ENCODE peak calls at places on chromosomes 1 and 21, in eight cellular contexts. One of them, this sample, is unnamed.

GRCh38 chr1:192461684-192462083 is 113.9 kb upstream of the RGS1 start:
- ATAC-seq in left cardiac atrium: no peak
- ATAC-seq in DND-41: no peak
- ATAC-seq in Right ventricle myocardium superior: no peak
- ATAC-seq in activated CD4-positive, CD25-positive, alpha-beta regulatory T cell treated with anti-CD3 and anti-CD28 coated beads, Interleukin-2, amount 50 U/mL, for 24 hours: no peak
- ATAC-seq in CD8-positive, alpha-beta T cell: no peak
- ATAC-seq in CD4-positive, alpha-beta T cell: no peak
- ATAC-seq in foreskin keratinocyte: peak
- ATAC-seq in this sample: no peak

GRCh38 chr1:156001021-156001681 is 19.6 kb downstream of the SSR2 start:
- ATAC-seq in foreskin keratinocyte: no peak
- ATAC-seq in DND-41: no peak
- ATAC-seq in Right ventricle myocardium superior: no peak
- ATAC-seq in CD8-positive, alpha-beta T cell: no peak
- ATAC-seq in left cardiac atrium: no peak
- ATAC-seq in CD4-positive, alpha-beta T cell: no peak
- ATAC-seq in activated CD4-positive, CD25-positive, alpha-beta regulatory T cell treated with anti-CD3 and anti-CD28 coated beads, Interleukin-2, amount 50 U/mL, for 24 hours: no peak
- ATAC-seq in this sample: no peak

GRCh38 chr1:201916649-201917249 is 28.1 kb downstream of the SHISA4 start:
- ATAC-seq in foreskin keratinocyte: no peak
- ATAC-seq in Right ventricle myocardium superior: peak
- ATAC-seq in DND-41: no peak
- ATAC-seq in activated CD4-positive, CD25-positive, alpha-beta regulatory T cell treated with anti-CD3 and anti-CD28 coated beads, Interleukin-2, amount 50 U/mL, for 24 hours: no peak
- ATAC-seq in CD4-positive, alpha-beta T cell: no peak
- ATAC-seq in left cardiac atrium: peak
- ATAC-seq in CD8-positive, alpha-beta T cell: no peak
- ATAC-seq in this sample: peak

GRCh38 chr1:245197911-245198379 is 43.2 kb downstream of the KIF26B start:
- ATAC-seq in DND-41: peak
- ATAC-seq in CD4-positive, alpha-beta T cell: no peak
- ATAC-seq in foreskin keratinocyte: no peak
- ATAC-seq in activated CD4-positive, CD25-positive, alpha-beta regulatory T cell treated with anti-CD3 and anti-CD28 coated beads, Interleukin-2, amount 50 U/mL, for 24 hours: no peak
- ATAC-seq in CD8-positive, alpha-beta T cell: no peak
- ATAC-seq in left cardiac atrium: no peak
- ATAC-seq in Right ventricle myocardium superior: no peak
- ATAC-seq in this sample: no peak

GRCh38 chr21:16932314-16932713 is 580.5 kb upstream of the CXADR start:
- ATAC-seq in CD4-positive, alpha-beta T cell: no peak
- ATAC-seq in foreskin keratinocyte: no peak
- ATAC-seq in Right ventricle myocardium superior: no peak
- ATAC-seq in CD8-positive, alpha-beta T cell: no peak
- ATAC-seq in left cardiac atrium: no peak
- ATAC-seq in activated CD4-positive, CD25-positive, alpha-beta regulatory T cell treated with anti-CD3 and anti-CD28 coated beads, Interleukin-2, amount 50 U/mL, for 24 hours: no peak
- ATAC-seq in DND-41: no peak
- ATAC-seq in this sample: no peak

GRCh38 chr1:13619909-13620308 is 36.3 kb downstream of the PDPN start:
- ATAC-seq in Right ventricle myocardium superior: peak
- ATAC-seq in DND-41: no peak
- ATAC-seq in CD4-positive, alpha-beta T cell: no peak
- ATAC-seq in activated CD4-positive, CD25-positive, alpha-beta regulatory T cell treated with anti-CD3 and anti-CD28 coated beads, Interleukin-2, amount 50 U/mL, for 24 hours: no peak
- ATAC-seq in left cardiac atrium: peak
- ATAC-seq in CD8-positive, alpha-beta T cell: no peak
- ATAC-seq in foreskin keratinocyte: peak
- ATAC-seq in this sample: peak

GRCh38 chr1:43241352-43241953 is 28.3 kb upstream of the TMEM125 start:
- ATAC-seq in CD8-positive, alpha-beta T cell: no peak
- ATAC-seq in foreskin keratinocyte: peak
- ATAC-seq in DND-41: no peak
- ATAC-seq in CD4-positive, alpha-beta T cell: no peak
- ATAC-seq in Right ventricle myocardium superior: no peak
- ATAC-seq in left cardiac atrium: peak
- ATAC-seq in activated CD4-positive, CD25-positive, alpha-beta regulatory T cell treated with anti-CD3 and anti-CD28 coated beads, Interleukin-2, amount 50 U/mL, for 24 hours: no peak
- ATAC-seq in this sample: no peak

GRCh38 chr1:41859686-41860085 is 59.0 kb downstream of the HIVEP3 start:
- ATAC-seq in foreskin keratinocyte: no peak
- ATAC-seq in left cardiac atrium: no peak
- ATAC-seq in Right ventricle myocardium superior: no peak
- ATAC-seq in DND-41: no peak
- ATAC-seq in CD4-positive, alpha-beta T cell: no peak
- ATAC-seq in CD8-positive, alpha-beta T cell: no peak
- ATAC-seq in activated CD4-positive, CD25-positive, alpha-beta regulatory T cell treated with anti-CD3 and anti-CD28 coated beads, Interleukin-2, amount 50 U/mL, for 24 hours: no peak
- ATAC-seq in this sample: no peak

GRCh38 chr1:167095368-167095767 is 1.5 kb downstream of the STYXL2 start:
- ATAC-seq in left cardiac atrium: no peak
- ATAC-seq in CD4-positive, alpha-beta T cell: no peak
- ATAC-seq in DND-41: no peak
- ATAC-seq in activated CD4-positive, CD25-positive, alpha-beta regulatory T cell treated with anti-CD3 and anti-CD28 coated beads, Interleukin-2, amount 50 U/mL, for 24 hours: no peak
- ATAC-seq in Right ventricle myocardium superior: no peak
- ATAC-seq in CD8-positive, alpha-beta T cell: no peak
- ATAC-seq in foreskin keratinocyte: peak
- ATAC-seq in this sample: no peak

GRCh38 chr1:114122891-114123621 is 30.6 kb downstream of the SYT6 start:
- ATAC-seq in DND-41: no peak
- ATAC-seq in activated CD4-positive, CD25-positive, alpha-beta regulatory T cell treated with anti-CD3 and anti-CD28 coated beads, Interleukin-2, amount 50 U/mL, for 24 hours: no peak
- ATAC-seq in foreskin keratinocyte: peak
- ATAC-seq in Right ventricle myocardium superior: no peak
- ATAC-seq in left cardiac atrium: peak
- ATAC-seq in CD8-positive, alpha-beta T cell: no peak
- ATAC-seq in CD4-positive, alpha-beta T cell: no peak
- ATAC-seq in this sample: no peak

GRCh38 chr1:19825298-19825697 is 10.2 kb upstream of the RNF186 start:
- ATAC-seq in CD8-positive, alpha-beta T cell: no peak
- ATAC-seq in foreskin keratinocyte: no peak
- ATAC-seq in Right ventricle myocardium superior: no peak
- ATAC-seq in left cardiac atrium: no peak
- ATAC-seq in DND-41: no peak
- ATAC-seq in activated CD4-positive, CD25-positive, alpha-beta regulatory T cell treated with anti-CD3 and anti-CD28 coated beads, Interleukin-2, amount 50 U/mL, for 24 hours: no peak
- ATAC-seq in CD4-positive, alpha-beta T cell: no peak
- ATAC-seq in this sample: no peak

GRCh38 chr21:37534431-37534830 is 167.9 kb downstream of the DYRK1A start:
- ATAC-seq in left cardiac atrium: no peak
- ATAC-seq in foreskin keratinocyte: no peak
- ATAC-seq in CD8-positive, alpha-beta T cell: no peak
- ATAC-seq in Right ventricle myocardium superior: no peak
- ATAC-seq in DND-41: no peak
- ATAC-seq in CD4-positive, alpha-beta T cell: no peak
- ATAC-seq in activated CD4-positive, CD25-positive, alpha-beta regulatory T cell treated with anti-CD3 and anti-CD28 coated beads, Interleukin-2, amount 50 U/mL, for 24 hours: no peak
- ATAC-seq in this sample: no peak

GRCh38 chr1:234972411-234973191 is 156.0 kb downstream of the TOMM20 start:
- ATAC-seq in CD4-positive, alpha-beta T cell: peak
- ATAC-seq in Right ventricle myocardium superior: no peak
- ATAC-seq in activated CD4-positive, CD25-positive, alpha-beta regulatory T cell treated with anti-CD3 and anti-CD28 coated beads, Interleukin-2, amount 50 U/mL, for 24 hours: no peak
- ATAC-seq in CD8-positive, alpha-beta T cell: peak
- ATAC-seq in left cardiac atrium: no peak
- ATAC-seq in foreskin keratinocyte: no peak
- ATAC-seq in DND-41: no peak
- ATAC-seq in this sample: no peak

GRCh38 chr1:175803413-175803812 is 60.0 kb upstream of the TNR start:
- ATAC-seq in foreskin keratinocyte: no peak
- ATAC-seq in CD4-positive, alpha-beta T cell: no peak
- ATAC-seq in CD8-positive, alpha-beta T cell: no peak
- ATAC-seq in left cardiac atrium: no peak
- ATAC-seq in Right ventricle myocardium superior: no peak
- ATAC-seq in DND-41: no peak
- ATAC-seq in activated CD4-positive, CD25-positive, alpha-beta regulatory T cell treated with anti-CD3 and anti-CD28 coated beads, Interleukin-2, amount 50 U/mL, for 24 hours: no peak
- ATAC-seq in this sample: no peak

GRCh38 chr1:58971629-58972140 is 187.8 kb upstream of the JUN start:
- ATAC-seq in CD4-positive, alpha-beta T cell: no peak
- ATAC-seq in DND-41: no peak
- ATAC-seq in CD8-positive, alpha-beta T cell: no peak
- ATAC-seq in Right ventricle myocardium superior: peak
- ATAC-seq in left cardiac atrium: peak
- ATAC-seq in activated CD4-positive, CD25-positive, alpha-beta regulatory T cell treated with anti-CD3 and anti-CD28 coated beads, Interleukin-2, amount 50 U/mL, for 24 hours: no peak
- ATAC-seq in foreskin keratinocyte: no peak
- ATAC-seq in this sample: peak

GRCh38 chr1:7810395-7810794 is 26.3 kb downstream of the PER3 start:
- ATAC-seq in DND-41: no peak
- ATAC-seq in CD4-positive, alpha-beta T cell: no peak
- ATAC-seq in Right ventricle myocardium superior: no peak
- ATAC-seq in left cardiac atrium: no peak
- ATAC-seq in foreskin keratinocyte: peak
- ATAC-seq in activated CD4-positive, CD25-positive, alpha-beta regulatory T cell treated with anti-CD3 and anti-CD28 coated beads, Interleukin-2, amount 50 U/mL, for 24 hours: peak
- ATAC-seq in CD8-positive, alpha-beta T cell: no peak
- ATAC-seq in this sample: no peak

GRCh38 chr1:53625049-53625448 is 113.9 kb downstream of the GLIS1 start:
- ATAC-seq in activated CD4-positive, CD25-positive, alpha-beta regulatory T cell treated with anti-CD3 and anti-CD28 coated beads, Interleukin-2, amount 50 U/mL, for 24 hours: no peak
- ATAC-seq in CD8-positive, alpha-beta T cell: no peak
- ATAC-seq in DND-41: no peak
- ATAC-seq in foreskin keratinocyte: no peak
- ATAC-seq in Right ventricle myocardium superior: peak
- ATAC-seq in left cardiac atrium: peak
- ATAC-seq in CD4-positive, alpha-beta T cell: no peak
- ATAC-seq in this sample: peak

GRCh38 chr1:114458208-114458777 is 52.7 kb downstream of the TRIM33 start:
- ATAC-seq in activated CD4-positive, CD25-positive, alpha-beta regulatory T cell treated with anti-CD3 and anti-CD28 coated beads, Interleukin-2, amount 50 U/mL, for 24 hours: peak
- ATAC-seq in CD8-positive, alpha-beta T cell: no peak
- ATAC-seq in foreskin keratinocyte: no peak
- ATAC-seq in CD4-positive, alpha-beta T cell: no peak
- ATAC-seq in DND-41: no peak
- ATAC-seq in left cardiac atrium: peak
- ATAC-seq in Right ventricle myocardium superior: peak
- ATAC-seq in this sample: no peak

GRCh38 chr21:42463861-42464515 is 32.0 kb downstream of the RSPH1 start:
- ATAC-seq in CD4-positive, alpha-beta T cell: peak
- ATAC-seq in CD8-positive, alpha-beta T cell: peak
- ATAC-seq in foreskin keratinocyte: no peak
- ATAC-seq in Right ventricle myocardium superior: no peak
- ATAC-seq in activated CD4-positive, CD25-positive, alpha-beta regulatory T cell treated with anti-CD3 and anti-CD28 coated beads, Interleukin-2, amount 50 U/mL, for 24 hours: peak
- ATAC-seq in DND-41: no peak
- ATAC-seq in left cardiac atrium: peak
- ATAC-seq in this sample: peak

GRCh38 chr1:2256430-2257244 is 28.5 kb downstream of the SKI start:
- ATAC-seq in CD8-positive, alpha-beta T cell: peak
- ATAC-seq in DND-41: peak
- ATAC-seq in Right ventricle myocardium superior: no peak
- ATAC-seq in left cardiac atrium: no peak
- ATAC-seq in activated CD4-positive, CD25-positive, alpha-beta regulatory T cell treated with anti-CD3 and anti-CD28 coated beads, Interleukin-2, amount 50 U/mL, for 24 hours: no peak
- ATAC-seq in foreskin keratinocyte: no peak
- ATAC-seq in CD4-positive, alpha-beta T cell: peak
- ATAC-seq in this sample: no peak

GRCh38 chr21:25925064-25925463 is 190.3 kb downstream of the GABPA start:
- ATAC-seq in left cardiac atrium: peak
- ATAC-seq in activated CD4-positive, CD25-positive, alpha-beta regulatory T cell treated with anti-CD3 and anti-CD28 coated beads, Interleukin-2, amount 50 U/mL, for 24 hours: no peak
- ATAC-seq in CD8-positive, alpha-beta T cell: no peak
- ATAC-seq in DND-41: no peak
- ATAC-seq in Right ventricle myocardium superior: no peak
- ATAC-seq in CD4-positive, alpha-beta T cell: no peak
- ATAC-seq in foreskin keratinocyte: no peak
- ATAC-seq in this sample: no peak

GRCh38 chr1:205279986-205280385 is 41.6 kb downstream of the NUAK2 start:
- ATAC-seq in DND-41: no peak
- ATAC-seq in CD4-positive, alpha-beta T cell: no peak
- ATAC-seq in activated CD4-positive, CD25-positive, alpha-beta regulatory T cell treated with anti-CD3 and anti-CD28 coated beads, Interleukin-2, amount 50 U/mL, for 24 hours: no peak
- ATAC-seq in Right ventricle myocardium superior: no peak
- ATAC-seq in CD8-positive, alpha-beta T cell: peak
- ATAC-seq in foreskin keratinocyte: no peak
- ATAC-seq in left cardiac atrium: no peak
- ATAC-seq in this sample: no peak

GRCh38 chr1:94778808-94779207 is 41.3 kb upstream of the SLC44A3 start:
- ATAC-seq in foreskin keratinocyte: no peak
- ATAC-seq in DND-41: no peak
- ATAC-seq in CD8-positive, alpha-beta T cell: no peak
- ATAC-seq in activated CD4-positive, CD25-positive, alpha-beta regulatory T cell treated with anti-CD3 and anti-CD28 coated beads, Interleukin-2, amount 50 U/mL, for 24 hours: no peak
- ATAC-seq in left cardiac atrium: no peak
- ATAC-seq in CD4-positive, alpha-beta T cell: no peak
- ATAC-seq in Right ventricle myocardium superior: no peak
- ATAC-seq in this sample: no peak

GRCh38 chr21:38352536-38353219 is 95.9 kb downstream of the KCNJ15 start:
- ATAC-seq in CD8-positive, alpha-beta T cell: no peak
- ATAC-seq in CD4-positive, alpha-beta T cell: peak
- ATAC-seq in DND-41: no peak
- ATAC-seq in activated CD4-positive, CD25-positive, alpha-beta regulatory T cell treated with anti-CD3 and anti-CD28 coated beads, Interleukin-2, amount 50 U/mL, for 24 hours: no peak
- ATAC-seq in left cardiac atrium: peak
- ATAC-seq in Right ventricle myocardium superior: peak
- ATAC-seq in foreskin keratinocyte: peak
- ATAC-seq in this sample: no peak

GRCh38 chr21:32030146-32030652 is 157.4 kb downstream of the HUNK start:
- ATAC-seq in DND-41: no peak
- ATAC-seq in left cardiac atrium: no peak
- ATAC-seq in CD8-positive, alpha-beta T cell: no peak
- ATAC-seq in activated CD4-positive, CD25-positive, alpha-beta regulatory T cell treated with anti-CD3 and anti-CD28 coated beads, Interleukin-2, amount 50 U/mL, for 24 hours: no peak
- ATAC-seq in Right ventricle myocardium superior: no peak
- ATAC-seq in CD4-positive, alpha-beta T cell: no peak
- ATAC-seq in foreskin keratinocyte: no peak
- ATAC-seq in this sample: peak